ENCODE peak calls at places on chromosomes 11 and 22, in five cellular contexts. One of them, this sample, is unnamed.

GRCh38 chr11:79472736-79473536 is 32.1 kb upstream of the TENM4 start:
- DNase-seq in fibroblast of lung: no peak
- DNase-seq in dorsolateral prefrontal cortex: no peak
- DNase-seq in body of pancreas: no peak
- DNase-seq in neural crest cell: no peak
- DNase-seq in this sample: no peak

GRCh38 chr22:44192811-44193536 is 12.2 kb downstream of the PARVG start:
- DNase-seq in body of pancreas: no peak
- DNase-seq in dorsolateral prefrontal cortex: peak; percentile 79
- DNase-seq in fibroblast of lung: no peak
- DNase-seq in neural crest cell: no peak
- DNase-seq in this sample: no peak

GRCh38 chr11:76443254-76443935 is 1.4 kb upstream of the EMSY start:
- DNase-seq in dorsolateral prefrontal cortex: no peak
- DNase-seq in neural crest cell: no peak
- DNase-seq in fibroblast of lung: peak; percentile 42
- DNase-seq in body of pancreas: no peak
- DNase-seq in this sample: no peak

GRCh38 chr11:86116386-86116726 is 47.5 kb upstream of the PICALM start:
- DNase-seq in fibroblast of lung: peak; percentile 99
- DNase-seq in body of pancreas: no peak
- DNase-seq in dorsolateral prefrontal cortex: no peak
- DNase-seq in neural crest cell: no peak
- DNase-seq in this sample: no peak

GRCh38 chr22:44758970-44759365 is 6.6 kb downstream of the ARHGAP8 start:
- DNase-seq in neural crest cell: no peak
- DNase-seq in fibroblast of lung: no peak
- DNase-seq in dorsolateral prefrontal cortex: no peak
- DNase-seq in body of pancreas: no peak
- DNase-seq in this sample: no peak

GRCh38 chr11:29914203-29914930 is 102.5 kb downstream of the KCNA4 start:
- DNase-seq in body of pancreas: no peak
- DNase-seq in dorsolateral prefrontal cortex: no peak
- DNase-seq in neural crest cell: no peak
- DNase-seq in fibroblast of lung: no peak
- DNase-seq in this sample: no peak

GRCh38 chr11:3865388-3866193 is 10.1 kb downstream of the STIM1 start:
- DNase-seq in body of pancreas: no peak
- DNase-seq in fibroblast of lung: peak; percentile 83
- DNase-seq in neural crest cell: no peak
- DNase-seq in dorsolateral prefrontal cortex: no peak
- DNase-seq in this sample: no peak

GRCh38 chr11:86954288-86955110 is 696 bp downstream of the FZD4 start:
- DNase-seq in fibroblast of lung: no peak
- DNase-seq in body of pancreas: peak; percentile 82
- DNase-seq in neural crest cell: peak; percentile 30
- DNase-seq in dorsolateral prefrontal cortex: no peak
- DNase-seq in this sample: no peak

GRCh38 chr11:122746050-122746478 is 90.5 kb downstream of the UBASH3B start:
- DNase-seq in dorsolateral prefrontal cortex: no peak
- DNase-seq in neural crest cell: no peak
- DNase-seq in body of pancreas: no peak
- DNase-seq in fibroblast of lung: no peak
- DNase-seq in this sample: no peak

GRCh38 chr11:85742873-85743275 is 56.9 kb upstream of the CCDC89 start:
- DNase-seq in neural crest cell: no peak
- DNase-seq in body of pancreas: no peak
- DNase-seq in fibroblast of lung: no peak
- DNase-seq in dorsolateral prefrontal cortex: no peak
- DNase-seq in this sample: no peak

GRCh38 chr11:77180346-77180745 is 52.3 kb downstream of the MYO7A start:
- DNase-seq in neural crest cell: no peak
- DNase-seq in body of pancreas: no peak
- DNase-seq in fibroblast of lung: no peak
- DNase-seq in dorsolateral prefrontal cortex: no peak
- DNase-seq in this sample: no peak

GRCh38 chr22:44728761-44729261 is 23.6 kb upstream of the ARHGAP8 start:
- DNase-seq in neural crest cell: no peak
- DNase-seq in body of pancreas: no peak
- DNase-seq in fibroblast of lung: no peak
- DNase-seq in dorsolateral prefrontal cortex: no peak
- DNase-seq in this sample: no peak

GRCh38 chr11:4826425-4826824 is 5.3 kb downstream of the OR51F2 start:
- DNase-seq in neural crest cell: no peak
- DNase-seq in body of pancreas: no peak
- DNase-seq in fibroblast of lung: peak; percentile 12
- DNase-seq in dorsolateral prefrontal cortex: no peak
- DNase-seq in this sample: no peak

GRCh38 chr22:32024791-32025190 is 18.3 kb upstream of the SLC5A1 start:
- DNase-seq in dorsolateral prefrontal cortex: no peak
- DNase-seq in neural crest cell: no peak
- DNase-seq in fibroblast of lung: peak; percentile 25
- DNase-seq in body of pancreas: no peak
- DNase-seq in this sample: no peak

GRCh38 chr11:72813740-72814138 is 472 bp upstream of the ATG16L2 start:
- DNase-seq in dorsolateral prefrontal cortex: peak; percentile 83
- DNase-seq in neural crest cell: no peak
- DNase-seq in body of pancreas: peak; percentile 81
- DNase-seq in fibroblast of lung: no peak
- DNase-seq in this sample: no peak

GRCh38 chr22:24106385-24107381 is 74.6 kb upstream of the SUSD2 start:
- DNase-seq in dorsolateral prefrontal cortex: no peak
- DNase-seq in neural crest cell: no peak
- DNase-seq in body of pancreas: no peak
- DNase-seq in fibroblast of lung: no peak
- DNase-seq in this sample: no peak

GRCh38 chr11:64123102-64123434 is 42.8 kb downstream of the MACROD1 start:
- DNase-seq in dorsolateral prefrontal cortex: peak; percentile 84
- DNase-seq in body of pancreas: peak; percentile 92
- DNase-seq in fibroblast of lung: peak; percentile 6
- DNase-seq in neural crest cell: no peak
- DNase-seq in this sample: no peak

GRCh38 chr22:27241430-27242110 is 560.0 kb downstream of the MN1 start:
- DNase-seq in dorsolateral prefrontal cortex: no peak
- DNase-seq in fibroblast of lung: peak; percentile 59
- DNase-seq in neural crest cell: no peak
- DNase-seq in body of pancreas: peak; percentile 95
- DNase-seq in this sample: no peak

GRCh38 chr11:92667446-92668165 is 301.8 kb upstream of the MTNR1B start:
- DNase-seq in neural crest cell: peak; percentile 41
- DNase-seq in dorsolateral prefrontal cortex: no peak
- DNase-seq in body of pancreas: no peak
- DNase-seq in fibroblast of lung: no peak
- DNase-seq in this sample: no peak

GRCh38 chr22:50711446-50712340 is 26.3 kb upstream of the ACR start:
- DNase-seq in dorsolateral prefrontal cortex: no peak
- DNase-seq in fibroblast of lung: no peak
- DNase-seq in body of pancreas: no peak
- DNase-seq in neural crest cell: no peak
- DNase-seq in this sample: no peak

GRCh38 chr11:58498464-58498863 is 9.4 kb downstream of the OR5B21 start:
- DNase-seq in fibroblast of lung: peak; percentile 16
- DNase-seq in dorsolateral prefrontal cortex: no peak
- DNase-seq in neural crest cell: no peak
- DNase-seq in body of pancreas: no peak
- DNase-seq in this sample: no peak

GRCh38 chr11:125202977-125203376 is 38.4 kb downstream of the PKNOX2 start:
- DNase-seq in body of pancreas: no peak
- DNase-seq in neural crest cell: no peak
- DNase-seq in dorsolateral prefrontal cortex: no peak
- DNase-seq in fibroblast of lung: no peak
- DNase-seq in this sample: no peak

GRCh38 chr22:31586137-31586920 is 75.7 kb downstream of the PISD start:
- DNase-seq in body of pancreas: no peak
- DNase-seq in neural crest cell: no peak
- DNase-seq in dorsolateral prefrontal cortex: no peak
- DNase-seq in fibroblast of lung: peak; percentile 56
- DNase-seq in this sample: no peak

GRCh38 chr11:119148855-119149370 is at the start of gene ABCG4:
- DNase-seq in dorsolateral prefrontal cortex: peak; percentile 62
- DNase-seq in neural crest cell: peak; percentile 31
- DNase-seq in fibroblast of lung: no peak
- DNase-seq in body of pancreas: peak; percentile 35
- DNase-seq in this sample: no peak

GRCh38 chr11:93020248-93021088 is 51.0 kb downstream of the MTNR1B start:
- DNase-seq in body of pancreas: no peak
- DNase-seq in neural crest cell: no peak
- DNase-seq in fibroblast of lung: peak; percentile 91
- DNase-seq in dorsolateral prefrontal cortex: no peak
- DNase-seq in this sample: no peak

GRCh38 chr11:63508009-63508408 is 2.1 kb downstream of the LGALS12 start:
- DNase-seq in fibroblast of lung: no peak
- DNase-seq in dorsolateral prefrontal cortex: peak; percentile 18
- DNase-seq in body of pancreas: peak; percentile 79
- DNase-seq in neural crest cell: no peak
- DNase-seq in this sample: no peak

GRCh38 chr22:47090591-47091240 is 328.3 kb downstream of the TBC1D22A start:
- DNase-seq in dorsolateral prefrontal cortex: no peak
- DNase-seq in neural crest cell: no peak
- DNase-seq in fibroblast of lung: peak; percentile 57
- DNase-seq in body of pancreas: no peak
- DNase-seq in this sample: no peak

GRCh38 chr11:119316017-119316728 is 757 bp downstream of the MCAM start:
- DNase-seq in neural crest cell: no peak
- DNase-seq in dorsolateral prefrontal cortex: peak; percentile 71
- DNase-seq in fibroblast of lung: peak; percentile 20
- DNase-seq in body of pancreas: peak; percentile 69
- DNase-seq in this sample: no peak

GRCh38 chr11:76455331-76455730 is 10.5 kb downstream of the EMSY start:
- DNase-seq in dorsolateral prefrontal cortex: no peak
- DNase-seq in neural crest cell: no peak
- DNase-seq in fibroblast of lung: peak; percentile 52
- DNase-seq in body of pancreas: no peak
- DNase-seq in this sample: no peak

GRCh38 chr22:50490531-50491308 is 4.1 kb downstream of the MIOX start:
- DNase-seq in fibroblast of lung: no peak
- DNase-seq in body of pancreas: no peak
- DNase-seq in neural crest cell: no peak
- DNase-seq in dorsolateral prefrontal cortex: no peak
- DNase-seq in this sample: no peak

GRCh38 chr22:35303029-35303624 is 3.4 kb downstream of the TOM1 start:
- DNase-seq in fibroblast of lung: no peak
- DNase-seq in body of pancreas: no peak
- DNase-seq in neural crest cell: no peak
- DNase-seq in dorsolateral prefrontal cortex: no peak
- DNase-seq in this sample: no peak

GRCh38 chr11:129643031-129643721 is 172.5 kb upstream of the TMEM45B start:
- DNase-seq in neural crest cell: no peak
- DNase-seq in body of pancreas: no peak
- DNase-seq in dorsolateral prefrontal cortex: no peak
- DNase-seq in fibroblast of lung: peak; percentile 68
- DNase-seq in this sample: no peak

GRCh38 chr11:61293869-61294716 is 1.0 kb downstream of the VWCE start:
- DNase-seq in dorsolateral prefrontal cortex: peak; percentile 26
- DNase-seq in body of pancreas: peak; percentile 51
- DNase-seq in neural crest cell: peak; percentile 29
- DNase-seq in fibroblast of lung: peak; percentile 35
- DNase-seq in this sample: peak; percentile 17

GRCh38 chr22:50271519-50271970 is 1.4 kb upstream of the MAPK11 start:
- DNase-seq in neural crest cell: peak; percentile 67
- DNase-seq in dorsolateral prefrontal cortex: peak; percentile 70
- DNase-seq in body of pancreas: peak; percentile 58
- DNase-seq in fibroblast of lung: peak; percentile 63
- DNase-seq in this sample: no peak

GRCh38 chr22:27185903-27186302 is 528.5 kb downstream of the MIAT start:
- DNase-seq in neural crest cell: no peak
- DNase-seq in body of pancreas: no peak
- DNase-seq in fibroblast of lung: no peak
- DNase-seq in dorsolateral prefrontal cortex: no peak
- DNase-seq in this sample: no peak

GRCh38 chr11:100010393-100010792 is 676.7 kb upstream of the ARHGAP42 start:
- DNase-seq in dorsolateral prefrontal cortex: no peak
- DNase-seq in neural crest cell: no peak
- DNase-seq in body of pancreas: no peak
- DNase-seq in fibroblast of lung: no peak
- DNase-seq in this sample: no peak
- TF ChIP-seq CTCF in dorsolateral prefrontal cortex: no peak
- TF ChIP-seq CTCF in neural crest cell: peak; percentile 29
- TF ChIP-seq CTCF in body of pancreas: no peak
- TF ChIP-seq CTCF in fibroblast of lung: no peak
- TF ChIP-seq CTCF in this sample: no peak

GRCh38 chr22:20012741-20013331 is 3.8 kb downstream of the ARVCF start:
- DNase-seq in dorsolateral prefrontal cortex: no peak
- DNase-seq in body of pancreas: no peak
- DNase-seq in neural crest cell: no peak
- DNase-seq in fibroblast of lung: no peak
- DNase-seq in this sample: no peak

GRCh38 chr22:20011993-20012740 is 4.5 kb downstream of the ARVCF start:
- DNase-seq in dorsolateral prefrontal cortex: no peak
- DNase-seq in neural crest cell: no peak
- DNase-seq in fibroblast of lung: no peak
- DNase-seq in body of pancreas: no peak
- DNase-seq in this sample: no peak

GRCh38 chr22:20015187-20015625 is 1.4 kb downstream of the ARVCF start:
- DNase-seq in neural crest cell: no peak
- DNase-seq in body of pancreas: no peak
- DNase-seq in dorsolateral prefrontal cortex: no peak
- DNase-seq in fibroblast of lung: no peak
- DNase-seq in this sample: no peak

GRCh38 chr22:20014526-20015186 is 2.0 kb downstream of the ARVCF start:
- DNase-seq in body of pancreas: no peak
- DNase-seq in neural crest cell: no peak
- DNase-seq in fibroblast of lung: no peak
- DNase-seq in dorsolateral prefrontal cortex: peak; percentile 85
- DNase-seq in this sample: no peak

GRCh38 chr22:20013382-20013871 is 3.2 kb downstream of the ARVCF start:
- DNase-seq in dorsolateral prefrontal cortex: peak; percentile 68
- DNase-seq in neural crest cell: peak; percentile 82
- DNase-seq in fibroblast of lung: peak; percentile 48
- DNase-seq in body of pancreas: peak; percentile 47
- DNase-seq in this sample: peak; percentile 78
- TF ChIP-seq CTCF in dorsolateral prefrontal cortex: peak; percentile 86
- TF ChIP-seq CTCF in neural crest cell: peak; percentile 87
- TF ChIP-seq CTCF in fibroblast of lung: peak; percentile 81
- TF ChIP-seq CTCF in body of pancreas: peak; percentile 25
- TF ChIP-seq CTCF in this sample: peak; percentile 85

DNA sequence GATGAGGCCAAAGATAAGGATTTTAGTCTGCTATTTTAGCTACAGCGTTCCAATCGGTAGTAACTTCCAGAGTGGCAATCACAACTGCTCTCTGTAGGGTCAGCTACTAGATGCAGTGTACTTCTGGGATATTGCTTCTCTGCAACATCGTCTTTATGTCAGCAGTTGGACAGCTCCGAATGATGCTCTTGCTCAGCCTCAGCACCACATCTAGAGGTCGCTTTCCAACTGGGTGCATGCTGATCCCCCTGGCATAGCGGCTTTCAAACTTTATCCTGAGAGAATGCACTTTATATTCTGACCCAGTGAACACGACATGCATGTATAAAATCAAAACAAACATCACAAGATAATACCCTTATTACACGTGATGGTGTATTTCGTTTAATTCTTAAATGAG is 219.6 kb downstream of the C11orf87 start:
- DNase-seq in dorsolateral prefrontal cortex: no peak
- DNase-seq in fibroblast of lung: peak; percentile 49
- DNase-seq in body of pancreas: no peak
- DNase-seq in neural crest cell: peak; percentile 32
- DNase-seq in this sample: peak; percentile 29
- TF ChIP-seq CTCF in dorsolateral prefrontal cortex: no peak
- TF ChIP-seq CTCF in fibroblast of lung: no peak
- TF ChIP-seq CTCF in body of pancreas: no peak
- TF ChIP-seq CTCF in neural crest cell: peak; percentile 28
- TF ChIP-seq CTCF in this sample: peak; percentile 44

GRCh38 chr11:43988040-43988793 is 45.8 kb downstream of the C11orf96 start:
- DNase-seq in fibroblast of lung: peak; percentile 68
- DNase-seq in body of pancreas: no peak
- DNase-seq in neural crest cell: no peak
- DNase-seq in dorsolateral prefrontal cortex: no peak
- DNase-seq in this sample: no peak
- TF ChIP-seq CTCF in fibroblast of lung: peak; percentile 29
- TF ChIP-seq CTCF in body of pancreas: no peak
- TF ChIP-seq CTCF in neural crest cell: no peak
- TF ChIP-seq CTCF in dorsolateral prefrontal cortex: no peak
- TF ChIP-seq CTCF in this sample: no peak